ENCODE peak calls at places on chromosomes 5 and 9, in nine cellular contexts. E is CD4-positive, alpha-beta T cell; D is astrocyte of the cerebellum; W is OCI-LY7; C is kidney tubule cell; L is skeletal muscle cell; I is kidney; H is A673; K is hepatic stellate cell. V is an unnamed sample.

GRCh38 chr5:9851458-9851857 is 221.3 kb upstream of the TAS2R1 start:
- DNase-seq in E (no peak), D (peak), W (no peak), C (peak), L (peak), I (no peak), H (no peak), K (peak), V (no peak)

GRCh38 chr9:93156475-93157008 is 22.5 kb upstream of the NINJ1 start:
- DNase-seq in E (no peak), D (no peak), W (no peak), C (no peak), L (no peak), I (no peak), H (no peak), K (no peak), V (no peak)

GRCh38 chr5:121199238-121199999 is 652.3 kb upstream of the FTMT start:
- DNase-seq in E (no peak), D (peak), W (no peak), C (no peak), L (peak), I (no peak), H (peak), K (peak), V (no peak)

GRCh38 chr5:139904566-139905400 is 109.2 kb downstream of the PSD2 start:
- DNase-seq in E (no peak), D (no peak), W (no peak), C (no peak), L (no peak), I (no peak), H (no peak), K (no peak), V (no peak)

GRCh38 chr9:123763910-123764588 is 165.9 kb downstream of the DENND1A start:
- DNase-seq in E (no peak), D (no peak), W (no peak), C (peak), L (peak), I (no peak), H (no peak), K (peak), V (no peak)

GRCh38 chr9:92064711-92065110 is 50.5 kb downstream of the SPTLC1 start:
- DNase-seq in E (no peak), D (peak), W (no peak), C (no peak), L (peak), I (no peak), H (peak), K (peak), V (no peak)

GRCh38 chr5:145981612-145982571 is 45.5 kb downstream of the SH3RF2 start:
- DNase-seq in E (no peak), D (no peak), W (no peak), C (peak), L (no peak), I (no peak), H (no peak), K (no peak), V (no peak)

GRCh38 chr5:141771031-141771430 is 89.0 kb upstream of the ARAP3 start:
- DNase-seq in E (no peak), D (no peak), W (no peak), C (no peak), L (no peak), I (no peak), H (no peak), K (peak), V (no peak)

GRCh38 chr9:124388275-124389048 is 26.8 kb downstream of the PSMB7 start:
- DNase-seq in E (no peak), D (no peak), W (peak), C (no peak), L (no peak), I (no peak), H (no peak), K (no peak), V (no peak)

GRCh38 chr5:93677344-93678021 is 63.9 kb downstream of the POU5F2 start:
- DNase-seq in E (no peak), D (peak), W (no peak), C (peak), L (peak), I (peak), H (peak), K (peak), V (no peak)

GRCh38 chr5:23446436-23446835 is 61.0 kb upstream of the PRDM9 start:
- DNase-seq in E (no peak), D (peak), W (no peak), C (peak), L (peak), I (no peak), H (no peak), K (no peak), V (no peak)

GRCh38 chr9:6230037-6230778 is 14.6 kb downstream of the IL33 start:
- DNase-seq in E (no peak), D (no peak), W (no peak), C (peak), L (no peak), I (no peak), H (peak), K (no peak), V (no peak)

GRCh38 chr9:16811987-16812685 is 58.3 kb downstream of the BNC2 start:
- DNase-seq in E (no peak), D (no peak), W (no peak), C (no peak), L (no peak), I (no peak), H (no peak), K (no peak), V (no peak)

GRCh38 chr9:109817846-109818472 is 38.0 kb downstream of the PALM2AKAP2 start:
- DNase-seq in E (no peak), D (peak), W (peak), C (peak), L (peak), I (no peak), H (peak), K (peak), V (no peak)

GRCh38 chr5:145347026-145347616 is 488.0 kb downstream of the PRELID2 start:
- DNase-seq in E (no peak), D (peak), W (peak), C (peak), L (peak), I (no peak), H (peak), K (peak), V (no peak)

GRCh38 chr9:35743880-35744518 is 5.0 kb downstream of the GBA2 start:
- DNase-seq in E (no peak), D (no peak), W (no peak), C (no peak), L (no peak), I (no peak), H (no peak), K (no peak), V (no peak)

GRCh38 chr5:635321-636055 is 23.3 kb downstream of the CEP72 start:
- DNase-seq in E (no peak), D (no peak), W (no peak), C (no peak), L (no peak), I (peak), H (no peak), K (no peak), V (no peak)

GRCh38 chr9:93612796-93613154 is 36.4 kb downstream of the PHF2 start:
- DNase-seq in E (no peak), D (no peak), W (peak), C (no peak), L (no peak), I (no peak), H (no peak), K (no peak), V (no peak)

GRCh38 chr9:132069046-132069898 is 10.4 kb downstream of the MED27 start:
- DNase-seq in E (no peak), D (peak), W (no peak), C (peak), L (no peak), I (no peak), H (no peak), K (peak), V (no peak)

GRCh38 chr9:31314241-31314640 is 1070.2 kb upstream of the ACO1 start:
- DNase-seq in E (no peak), D (no peak), W (no peak), C (no peak), L (no peak), I (no peak), H (no peak), K (no peak), V (no peak)

GRCh38 chr9:21964925-21965385 is 29.2 kb downstream of the CDKN2A start:
- DNase-seq in E (no peak), D (no peak), W (no peak), C (peak), L (no peak), I (peak), H (no peak), K (no peak), V (peak)

GRCh38 chr9:130185494-130186005 is 13.3 kb downstream of the NCS1 start:
- DNase-seq in E (no peak), D (no peak), W (no peak), C (no peak), L (no peak), I (no peak), H (no peak), K (peak), V (no peak)

GRCh38 chr9:98280574-98280973 is 25.1 kb upstream of the TBC1D2 start:
- DNase-seq in E (no peak), D (no peak), W (no peak), C (no peak), L (no peak), I (no peak), H (peak), K (no peak), V (no peak)

GRCh38 chr5:177957241-177957640 is 38.8 kb downstream of the PROP1 start:
- DNase-seq in E (no peak), D (no peak), W (no peak), C (no peak), L (no peak), I (no peak), H (no peak), K (no peak), V (no peak)

GRCh38 chr5:170751631-170752030 is 31.9 kb upstream of the GABRP start:
- DNase-seq in E (no peak), D (no peak), W (no peak), C (no peak), L (no peak), I (no peak), H (no peak), K (no peak), V (no peak)

GRCh38 chr9:92476962-92477361 is 5.3 kb downstream of the ASPN start:
- DNase-seq in E (no peak), D (no peak), W (no peak), C (no peak), L (no peak), I (no peak), H (no peak), K (no peak), V (no peak)

GRCh38 chr9:105405514-105406131 is 42.2 kb upstream of the FSD1L start:
- DNase-seq in E (peak), D (peak), W (peak), C (peak), L (peak), I (no peak), H (no peak), K (no peak), V (peak)

GRCh38 chr5:89320889-89321288 is 437.9 kb upstream of the MEF2C start:
- DNase-seq in E (no peak), D (no peak), W (no peak), C (no peak), L (no peak), I (no peak), H (no peak), K (no peak), V (no peak)

GRCh38 chr5:91311697-91312501 is 71.2 kb downstream of the ARRDC3 start:
- DNase-seq in E (peak), D (peak), W (peak), C (peak), L (peak), I (peak), H (peak), K (peak), V (peak)

GRCh38 chr5:148926207-148926606 is 99.8 kb downstream of the ADRB2 start:
- DNase-seq in E (no peak), D (no peak), W (no peak), C (no peak), L (no peak), I (no peak), H (no peak), K (no peak), V (no peak)

GRCh38 chr9:9498147-9498546 is 1114.7 kb downstream of the PTPRD start:
- DNase-seq in E (no peak), D (no peak), W (no peak), C (no peak), L (no peak), I (no peak), H (no peak), K (no peak), V (no peak)

GRCh38 chr9:114037961-114038723 is 40.0 kb downstream of the AMBP start:
- DNase-seq in E (no peak), D (peak), W (no peak), C (peak), L (no peak), I (peak), H (peak), K (no peak), V (no peak)

GRCh38 chr5:96703985-96704384 is 41.8 kb downstream of the CAST start:
- DNase-seq in E (no peak), D (no peak), W (no peak), C (peak), L (no peak), I (no peak), H (no peak), K (no peak), V (no peak)

GRCh38 chr5:163916856-163917255 is 411.4 kb downstream of the MAT2B start:
- DNase-seq in E (no peak), D (no peak), W (no peak), C (no peak), L (no peak), I (no peak), H (no peak), K (no peak), V (no peak)

GRCh38 chr5:139650031-139650688 is 2.0 kb downstream of the CXXC5 start:
- DNase-seq in E (no peak), D (no peak), W (peak), C (peak), L (no peak), I (peak), H (peak), K (no peak), V (no peak)

V was measured in T follicular helper cell.